ENCODE peak calls at places on chromosomes 2 and 18, in four cellular contexts. D is type B pancreatic cell, L is nucleus accumbens, Y is HT1080. X is an unnamed sample.

GRCh38 chr2:205765147-205765546 is 82.8 kb downstream of the NRP2 start:
- DNase-seq in D (no peak), L (no peak), Y (no peak), X (no peak)

GRCh38 chr18:21741511-21742322 is 1.1 kb downstream of the MIB1 start:
- DNase-seq in D (no peak), L (no peak), Y (peak), X (no peak)

GRCh38 chr2:209876211-209876610 is 104.6 kb downstream of the UNC80 start:
- DNase-seq in D (no peak), L (no peak), Y (no peak), X (no peak)

GRCh38 chr2:223197046-223197445 is 145.1 kb downstream of the KCNE4 start:
- DNase-seq in D (no peak), L (no peak), Y (no peak), X (no peak)

GRCh38 chr18:46169464-46169941 is 65.3 kb downstream of the HAUS1 start:
- DNase-seq in D (no peak), L (no peak), Y (peak), X (peak)

GRCh38 chr2:237558918-237559645 is 7.3 kb upstream of the PRLH start:
- DNase-seq in D (no peak), L (no peak), Y (peak), X (peak)

GRCh38 chr2:214139630-214140284 is 271.1 kb upstream of the VWC2L start:
- DNase-seq in D (no peak), L (no peak), Y (no peak), X (no peak)

GRCh38 chr18:44602845-44603244 is 77.8 kb upstream of the SETBP1 start:
- DNase-seq in D (no peak), L (no peak), Y (peak), X (no peak)

GRCh38 chr2:141496805-141497204 is 634.0 kb downstream of the LRP1B start:
- DNase-seq in D (no peak), L (no peak), Y (no peak), X (no peak)

GRCh38 chr2:219542931-219543595 is 546 bp downstream of the CHPF start:
- DNase-seq in D (no peak), L (no peak), Y (peak), X (peak)